ENCODE peak calls at places on chromosomes 4 and X, in ten cellular contexts. F is HCT116, A is A549, E is breast epithelium, Z is uterus, W is IMR-90, U is K562, S is adrenal gland, X is body of pancreas, G is tibial nerve. V is an unnamed sample.

GRCh38 chr4:98773638-98774037 is 115.2 kb upstream of the TSPAN5 start:
- DNase-seq in S (no peak), A (no peak), F (no peak), U (no peak), W (no peak), G (no peak), E (no peak), X (no peak), Z (peak), V (no peak)

GRCh38 chrX:40094041-40094899 is 3.5 kb downstream of the BCOR start:
- DNase-seq in U (no peak), F (no peak), X (peak), W (peak), S (peak), E (no peak), A (no peak), Z (peak), G (no peak), V (peak)

GRCh38 chr4:8516061-8516573 is 64.1 kb upstream of the GPR78 start:
- DNase-seq in E (no peak), A (no peak), U (no peak), X (no peak), Z (no peak), W (no peak), G (no peak), F (no peak), S (no peak), V (no peak)

GRCh38 chrX:10157032-10157341 is 212 bp downstream of the CLCN4 start:
- DNase-seq in E (no peak), A (no peak), S (no peak), Z (no peak), X (no peak), F (no peak), G (no peak), U (no peak), W (no peak), V (no peak)

GRCh38 chr4:17029432-17029831 is 131.0 kb upstream of the LDB2 start:
- DNase-seq in A (no peak), S (no peak), W (no peak), E (no peak), X (no peak), F (no peak), U (no peak), G (no peak), Z (no peak), V (no peak)

GRCh38 chr4:74308215-74308614 is at the start of gene EPGN:
- DNase-seq in W (no peak), X (no peak), E (no peak), A (no peak), G (no peak), F (no peak), S (no peak), U (no peak), Z (no peak), V (no peak)

GRCh38 chrX:96432647-96433046 is 252.0 kb upstream of the DIAPH2 start:
- DNase-seq in A (no peak), X (no peak), F (no peak), W (no peak), E (no peak), Z (no peak), S (no peak), U (no peak), G (no peak), V (no peak)

GRCh38 chr4:168674077-168674747 is 177.4 kb downstream of the PALLD start:
- DNase-seq in G (no peak), E (no peak), S (no peak), Z (no peak), U (no peak), W (peak), X (no peak), F (no peak), A (peak), V (no peak)

GRCh38 chr4:161252520-161253141 is 911.2 kb downstream of the FSTL5 start:
- DNase-seq in F (peak), W (peak), U (peak), S (no peak), Z (no peak), A (peak), E (no peak), X (peak), G (no peak), V (no peak)

GRCh38 chr4:5206391-5206790 is 155.1 kb downstream of the STK32B start:
- DNase-seq in E (no peak), G (peak), Z (peak), A (peak), U (no peak), S (no peak), X (no peak), F (peak), W (peak), V (no peak)

GRCh38 chr4:54439831-54440243 is 210.7 kb downstream of the PDGFRA start:
- DNase-seq in X (peak), Z (peak), E (peak), U (peak), A (no peak), S (peak), F (no peak), W (peak), G (no peak), V (no peak)

GRCh38 chr4:56752985-56753384 is 68.5 kb downstream of the SPINK2 start:
- DNase-seq in A (no peak), W (no peak), F (peak), S (no peak), X (no peak), Z (no peak), E (peak), G (no peak), U (no peak), V (no peak)

GRCh38 chr4:8891646-8892555 is 20.3 kb upstream of the HMX1 start:
- DNase-seq in U (no peak), W (no peak), Z (no peak), A (no peak), X (no peak), F (no peak), E (no peak), S (no peak), G (no peak), V (no peak)

GRCh38 chrX:130108647-130109428 is 1.5 kb downstream of the ELF4 start:
- DNase-seq in A (peak), S (no peak), U (peak), G (no peak), X (no peak), F (no peak), Z (no peak), E (no peak), W (no peak), V (peak)

GRCh38 chr4:95728145-95728544 is 111.7 kb upstream of the PDHA2 start:
- DNase-seq in F (no peak), E (peak), U (no peak), W (no peak), Z (peak), G (no peak), S (no peak), A (no peak), X (no peak), V (no peak)

GRCh38 chr4:158157412-158157811 is 15.4 kb downstream of the GASK1B start:
- DNase-seq in G (no peak), U (no peak), A (no peak), E (no peak), X (no peak), Z (no peak), W (no peak), S (no peak), F (no peak), V (no peak)

GRCh38 chr4:100294356-100294755 is 104.1 kb upstream of the DDIT4L start:
- DNase-seq in U (no peak), G (no peak), F (no peak), Z (no peak), S (no peak), E (no peak), A (no peak), X (no peak), W (peak), V (no peak)

GRCh38 chr4:123856689-123857545 is 460.3 kb downstream of the SPRY1 start:
- DNase-seq in A (peak), E (no peak), Z (peak), U (no peak), S (peak), X (peak), G (no peak), W (peak), F (no peak), V (no peak)

GRCh38 chr4:111512081-111512774 is 633.0 kb upstream of the FAM241A start:
- DNase-seq in A (peak), E (no peak), X (no peak), G (no peak), Z (no peak), S (no peak), F (peak), W (peak), U (no peak), V (no peak)

GRCh38 chrX:133639726-133640125 is 224.4 kb upstream of the GPC4 start:
- DNase-seq in W (no peak), S (no peak), F (no peak), E (no peak), U (no peak), A (no peak), Z (no peak), G (no peak), X (no peak), V (no peak)

GRCh38 chrX:72568406-72569092 is 4.1 kb downstream of the HDAC8 start:
- DNase-seq in W (peak), Z (no peak), S (peak), E (no peak), G (no peak), A (no peak), F (no peak), U (no peak), X (no peak), V (no peak)

GRCh38 chrX:107714196-107714811 is 61.3 kb downstream of the TSC22D3 start:
- DNase-seq in Z (no peak), S (peak), U (no peak), X (no peak), A (no peak), E (no peak), W (no peak), G (no peak), F (no peak), V (peak)

GRCh38 chrX:107710617-107711391 is 64.8 kb downstream of the TSC22D3 start:
- DNase-seq in W (peak), X (peak), A (peak), S (peak), Z (peak), F (peak), G (no peak), E (peak), U (peak), V (peak)

GRCh38 chrX:107713205-107714195 is 62.1 kb downstream of the TSC22D3 start:
- DNase-seq in S (peak), Z (no peak), G (no peak), W (no peak), E (no peak), A (no peak), F (no peak), X (no peak), U (no peak), V (peak)

GRCh38 chrX:107711521-107712041 is 64.0 kb downstream of the TSC22D3 start:
- DNase-seq in E (no peak), S (peak), X (no peak), Z (peak), W (no peak), F (no peak), G (no peak), U (no peak), A (no peak), V (peak)

DNA sequence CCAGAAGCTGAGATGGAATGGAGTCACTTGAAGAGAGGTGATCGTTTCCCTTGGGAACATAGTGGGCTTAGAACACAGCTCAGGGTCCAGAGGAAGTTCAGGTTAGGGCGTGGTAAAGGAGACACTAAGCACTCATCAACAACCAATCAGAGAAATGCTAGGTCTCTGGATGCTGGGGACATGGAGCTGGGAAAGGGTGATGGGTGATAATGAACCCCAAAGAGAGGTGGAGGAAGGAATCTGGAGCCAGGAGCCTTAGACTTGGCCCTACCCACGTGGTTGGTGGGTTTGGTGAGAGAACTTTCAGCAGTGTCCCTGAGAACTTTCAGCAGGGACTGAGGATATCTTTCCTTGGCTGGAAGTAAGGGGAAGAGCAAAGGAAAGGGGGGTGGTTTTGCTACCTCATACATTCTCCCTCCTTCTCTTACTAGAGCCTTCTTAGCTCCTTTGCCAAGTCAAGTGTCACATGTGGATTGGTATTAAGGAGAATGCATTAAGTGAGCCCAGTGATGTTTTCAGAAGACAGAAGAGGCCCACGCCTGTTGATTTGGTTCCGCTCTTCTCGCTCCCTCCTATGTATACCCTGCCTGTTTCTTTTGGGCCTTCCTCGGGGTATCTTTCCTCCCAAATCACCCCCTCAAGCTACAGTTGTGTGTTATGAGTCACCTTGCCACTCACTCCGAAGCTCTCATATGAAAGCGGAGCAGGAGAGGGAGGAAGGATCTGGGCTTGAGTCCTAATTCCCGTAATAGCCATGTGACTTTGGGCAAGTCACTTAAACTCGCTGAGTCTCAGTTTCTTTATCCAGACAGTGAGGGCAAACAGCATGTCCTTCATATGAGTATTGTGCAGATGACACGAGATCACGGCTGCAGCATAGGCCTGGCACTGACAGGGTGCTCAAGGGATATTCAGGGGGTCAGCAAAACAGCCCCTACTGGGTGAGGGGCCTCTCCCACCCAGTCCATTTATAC is 63.1 kb downstream of the TSC22D3 start:
- DNase-seq in G (no peak), U (no peak), A (no peak), X (peak), E (no peak), W (peak), Z (peak), S (peak), F (no peak), V (peak)
- TF ChIP-seq POLR2A in G (no peak), U (no peak), A (no peak), X (peak), E (peak), W (peak), Z (peak), S (peak), F (no peak), V (peak)

GRCh38 chrX:115425359-115425758 is 135.6 kb upstream of the PLS3 start:
- DNase-seq in X (no peak), E (no peak), S (no peak), U (no peak), W (no peak), Z (no peak), G (no peak), A (no peak), F (no peak), V (no peak)
- TF ChIP-seq POLR2A in X (no peak), E (no peak), S (no peak), U (no peak), W (no peak), Z (no peak), G (no peak), A (no peak), F (no peak), V (no peak)

GRCh38 chrX:119871599-119872395 is at the start of the genes NDUFA1 and RNF113A:
- DNase-seq in S (peak), X (peak), F (peak), A (peak), U (peak), E (peak), Z (peak), G (peak), W (peak), V (peak)
- TF ChIP-seq POLR2A in S (peak), X (peak), F (peak), A (peak), U (peak), E (no peak), Z (peak), G (peak), W (peak), V (peak)

GRCh38 chr4:108650212-108651067 is at the start of gene OSTC:
- DNase-seq in S (peak), X (peak), G (peak), A (peak), F (peak), U (peak), W (peak), E (peak), Z (peak), V (peak)
- TF ChIP-seq POLR2A in S (peak), X (peak), G (peak), A (peak), F (peak), U (peak), W (peak), E (peak), Z (peak), V (no peak)